ENCODE peak calls at places on chromosomes 1 and 21, in eight cellular contexts. Q is tibial nerve; N is T-helper 1 cell; G is activated gamma-delta T cell treated with anti-CD3 and anti-CD28 coated beads, Interleukin-2, amount 50 U/mL, for 16 hours; R is ACHN; O is ureter; X is bronchial epithelial cell; I is lower lobe of right lung. H is an unnamed sample.
A peak's percentile ranks its signal among the peaks of the same experiment; 100 is the strongest.

GRCh38 chr1:50251592-50252165 is 143.0 kb downstream of the ELAVL4 start:
- DNase-seq in N (no peak), O (no peak), G (no peak), X (no peak), R (no peak), I (no peak), Q (no peak), H (no peak)

GRCh38 chr1:915295-916172 is 8.2 kb upstream of the SAMD11 start:
- DNase-seq in N (no peak), I (peak; percentile 30), R (no peak), Q (no peak), G (no peak), X (no peak), O (no peak), H (peak; percentile 0)

GRCh38 chr1:214552174-214552608 is 789 bp upstream of the PTPN14 start:
- DNase-seq in X (peak; percentile 90), G (no peak), R (peak; percentile 95), I (peak; percentile 78), N (no peak), O (peak; percentile 73), Q (peak; percentile 42), H (peak; percentile 94)

GRCh38 chr1:49319426-49319963 is 542.8 kb upstream of the BEND5 start:
- DNase-seq in G (no peak), O (no peak), R (no peak), X (no peak), Q (no peak), N (no peak), I (no peak), H (no peak)

GRCh38 chr1:203495845-203496244 is 1.9 kb downstream of the OPTC start:
- DNase-seq in G (no peak), R (no peak), O (no peak), X (no peak), Q (no peak), N (no peak), I (no peak), H (no peak)

GRCh38 chr1:229378586-229379442 is 36.0 kb upstream of the CCSAP start:
- DNase-seq in Q (no peak), X (no peak), R (no peak), O (no peak), N (no peak), G (no peak), I (no peak), H (no peak)

GRCh38 chr1:226369110-226369509 is 38.8 kb downstream of the PARP1 start:
- DNase-seq in G (no peak), R (no peak), X (no peak), N (no peak), Q (no peak), O (no peak), I (no peak), H (no peak)

GRCh38 chr1:225299624-225300023 is 128.2 kb downstream of the LBR start:
- DNase-seq in Q (no peak), N (no peak), R (no peak), X (peak; percentile 81), I (no peak), O (no peak), G (no peak), H (no peak)

GRCh38 chr1:109814223-109814622 is 50.5 kb upstream of the EPS8L3 start:
- DNase-seq in N (no peak), O (no peak), I (no peak), R (no peak), Q (no peak), X (no peak), G (no peak), H (no peak)

GRCh38 chr1:245822997-245823396 is 668.2 kb downstream of the KIF26B start:
- DNase-seq in X (peak; percentile 90), O (no peak), R (peak; percentile 92), G (no peak), N (no peak), I (no peak), Q (no peak), H (no peak)

GRCh38 chr1:25504706-25505560 is 38.5 kb upstream of the LDLRAP1 start:
- DNase-seq in X (no peak), I (no peak), G (no peak), Q (no peak), R (no peak), N (no peak), O (no peak), H (no peak)

GRCh38 chr21:28615276-28615675 is 377.4 kb downstream of the LTN1 start:
- DNase-seq in N (no peak), R (no peak), I (no peak), O (no peak), G (no peak), X (no peak), Q (no peak), H (no peak)

GRCh38 chr1:158124034-158124433 is 56.7 kb upstream of the CD1D start:
- DNase-seq in G (no peak), N (no peak), R (peak; percentile 84), O (no peak), Q (no peak), I (no peak), X (peak; percentile 93), H (no peak)

GRCh38 chr1:47688631-47689296 is 250.9 kb downstream of the FOXD2 start:
- DNase-seq in N (no peak), O (peak; percentile 37), X (no peak), G (no peak), Q (no peak), I (no peak), R (no peak), H (no peak)

GRCh38 chr1:235068155-235069121 is 60.2 kb downstream of the TOMM20 start:
- DNase-seq in R (peak; percentile 72), X (peak; percentile 100), I (peak; percentile 71), N (no peak), O (no peak), Q (no peak), G (no peak), H (peak; percentile 67)

GRCh38 chr1:214464303-214465287 is 86.8 kb downstream of the PTPN14 start:
- DNase-seq in I (no peak), X (no peak), R (no peak), G (no peak), O (no peak), Q (no peak), N (no peak), H (no peak)

GRCh38 chr1:37978541-37978940 is 11.3 kb downstream of the SF3A3 start:
- DNase-seq in X (no peak), Q (no peak), R (no peak), N (no peak), G (no peak), O (no peak), I (no peak), H (no peak)

GRCh38 chr1:212247987-212248386 is 37.2 kb upstream of the PPP2R5A start:
- DNase-seq in O (no peak), N (no peak), X (no peak), I (no peak), R (no peak), Q (no peak), G (no peak), H (no peak)

GRCh38 chr1:97210302-97210701 is 488.7 kb downstream of the PTBP2 start:
- DNase-seq in O (no peak), X (no peak), Q (no peak), G (no peak), R (no peak), I (no peak), N (no peak), H (no peak)

GRCh38 chr1:18288609-18289219 is 181.1 kb downstream of the IGSF21 start:
- DNase-seq in G (no peak), N (no peak), X (no peak), I (no peak), R (no peak), O (no peak), Q (no peak), H (no peak)

GRCh38 chr1:197302775-197303174 is 34.7 kb downstream of the CRB1 start:
- DNase-seq in I (no peak), Q (no peak), N (no peak), X (peak; percentile 42), O (no peak), R (peak; percentile 65), G (no peak), H (no peak)

GRCh38 chr1:101025680-101026393 is at the start of gene DPH5:
- DNase-seq in N (peak; percentile 76), O (peak; percentile 89), X (peak; percentile 81), I (peak; percentile 95), G (peak; percentile 82), Q (peak; percentile 75), R (peak; percentile 89), H (peak; percentile 90)

GRCh38 chr21:45543371-45543709 is 1.1 kb upstream of the SLC19A1 start:
- DNase-seq in N (no peak), Q (no peak), X (no peak), I (peak; percentile 43), G (no peak), O (peak; percentile 43), R (no peak), H (no peak)